ENCODE peak calls at places on chromosomes 12 and 14, in four cellular contexts. Z, V, N and H are unnamed samples.

GRCh38 chr14:99595034-99595433 is 9.0 kb downstream of the CCDC85C start:
- DNase-seq in Z (no peak), V (no peak), N (no peak), H (no peak)

GRCh38 chr12:110543252-110543959 is 39.7 kb downstream of the PPTC7 start:
- DNase-seq in Z (peak; percentile 80), V (no peak), N (peak; percentile 88), H (peak; percentile 76)

GRCh38 chr12:58346032-58346632 is 404.8 kb downstream of the ATP23 start:
- DNase-seq in Z (peak; percentile 62), V (peak; percentile 49), N (peak; percentile 58), H (no peak)

GRCh38 chr12:388547-389137 is 478 bp downstream of the KDM5A start:
- DNase-seq in Z (peak; percentile 30), V (peak; percentile 45), N (peak; percentile 64), H (no peak)

GRCh38 chr14:100035700-100036099 is 29.5 kb upstream of the EVL start:
- DNase-seq in Z (no peak), V (no peak), N (no peak), H (no peak)

GRCh38 chr12:104485651-104486341 is 29.0 kb downstream of the CHST11 start:
- DNase-seq in Z (no peak), V (peak; percentile 33), N (no peak), H (no peak)

GRCh38 chr12:78865297-78865955 is 852 bp downstream of the SYT1 start:
- DNase-seq in Z (no peak), V (no peak), N (no peak), H (no peak)

GRCh38 chr12:79056775-79057174 is 192.2 kb downstream of the SYT1 start:
- DNase-seq in Z (peak; percentile 37), V (no peak), N (peak; percentile 8), H (no peak)

GRCh38 chr12:131941116-131941986 is 8.4 kb upstream of the EP400 start:
- DNase-seq in Z (no peak), V (no peak), N (no peak), H (no peak)

GRCh38 chr12:97941686-97942354 is 479.2 kb downstream of the RMST start:
- DNase-seq in Z (no peak), V (no peak), N (no peak), H (no peak)

GRCh38 chr14:88479574-88479987 is 75.2 kb downstream of the PTPN21 start:
- DNase-seq in Z (no peak), V (no peak), N (no peak), H (no peak)

GRCh38 chr12:121524196-121524930 is 56.5 kb downstream of the KDM2B start:
- DNase-seq in Z (no peak), V (no peak), N (no peak), H (no peak)

GRCh38 chr12:89556976-89557375 is 31.1 kb upstream of the POC1B start:
- DNase-seq in Z (peak; percentile 23), V (no peak), N (peak; percentile 35), H (no peak)

GRCh38 chr12:89547116-89547515 is 21.3 kb upstream of the POC1B start:
- DNase-seq in Z (no peak), V (no peak), N (no peak), H (no peak)

GRCh38 chr12:89552376-89552775 is 26.5 kb upstream of the POC1B start:
- DNase-seq in Z (peak; percentile 45), V (no peak), N (peak; percentile 21), H (no peak)

GRCh38 chr12:89551747-89552146 is 25.9 kb upstream of the POC1B start:
- DNase-seq in Z (no peak), V (no peak), N (no peak), H (no peak)
- H3K9me1 ChIP-seq in Z (no peaks in the 10 kb centered on the region), V (no peaks in the 10 kb centered on the region), N (no peaks in the 10 kb centered on the region), H (no peaks in the 10 kb centered on the region)

GRCh38 chr12:6816598-6816997 is 5.0 kb upstream of the GPR162 start:
- DNase-seq in Z (no peak), V (no peak), N (no peak), H (no peak)
- H3K9me1 ChIP-seq in Z (peaks cover 4% of the 10 kb centered on the region), V (no peaks in the 10 kb centered on the region), N (no peaks in the 10 kb centered on the region), H (no peaks in the 10 kb centered on the region)

DNA sequence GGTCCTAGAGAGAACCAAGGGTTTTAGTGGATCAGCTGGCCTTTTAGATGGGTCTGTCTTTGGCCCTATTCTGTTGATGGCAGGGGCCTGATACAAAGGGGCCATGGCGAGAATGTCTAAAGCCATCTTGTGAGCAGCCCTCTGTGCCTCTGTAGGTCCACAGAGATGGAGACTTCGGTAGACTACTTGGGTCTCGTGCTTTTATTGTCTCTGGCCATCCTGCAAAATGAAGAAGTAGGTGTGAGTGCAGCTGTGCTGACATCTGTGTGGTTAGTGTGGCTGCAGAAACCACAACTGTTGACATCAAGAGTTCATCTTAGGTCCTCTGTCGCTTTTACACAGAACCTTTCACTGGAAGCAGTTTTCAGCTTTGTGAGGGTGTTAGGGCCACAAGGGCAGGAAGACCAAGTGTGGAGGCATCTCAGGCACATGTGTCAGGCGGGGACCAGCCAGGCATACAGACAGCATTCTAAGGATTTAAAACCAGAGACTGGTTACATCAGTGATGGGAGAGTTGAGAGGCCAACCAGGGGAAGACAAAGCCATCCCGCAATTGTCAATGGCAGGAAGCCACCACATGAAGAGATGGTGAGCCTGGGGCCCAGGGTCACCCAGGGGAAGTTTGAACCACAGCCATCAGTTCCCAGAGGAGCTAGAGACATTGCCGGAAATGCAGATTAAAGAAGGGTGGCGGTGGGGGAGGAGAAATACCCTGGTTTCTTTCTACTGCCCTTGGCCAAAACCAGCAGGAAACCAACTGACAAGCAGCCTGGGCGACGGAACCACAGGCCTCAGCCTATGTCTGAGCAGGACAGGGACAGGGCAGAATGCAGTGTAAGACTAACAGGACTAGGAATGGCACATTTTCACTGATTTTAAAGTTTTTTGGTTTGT is 13.0 kb upstream of the TPCN1 start:
- DNase-seq in Z (peak; percentile 79), V (no peak), N (no peak), H (no peak)
- H3K9me1 ChIP-seq in Z (peaks cover 11% of the 10 kb centered on the region), V (no peaks in the 10 kb centered on the region), N (no peaks in the 10 kb centered on the region), H (no peaks in the 10 kb centered on the region)

GRCh38 chr14:59181804-59182203 is 6.7 kb upstream of the DAAM1 start:
- DNase-seq in Z (no peak), V (no peak), N (no peak), H (no peak)
- H3K9me1 ChIP-seq in Z (no peaks in the 10 kb centered on the region), V (no peaks in the 10 kb centered on the region), N (no peaks in the 10 kb centered on the region), H (no peaks in the 10 kb centered on the region)

DNA sequence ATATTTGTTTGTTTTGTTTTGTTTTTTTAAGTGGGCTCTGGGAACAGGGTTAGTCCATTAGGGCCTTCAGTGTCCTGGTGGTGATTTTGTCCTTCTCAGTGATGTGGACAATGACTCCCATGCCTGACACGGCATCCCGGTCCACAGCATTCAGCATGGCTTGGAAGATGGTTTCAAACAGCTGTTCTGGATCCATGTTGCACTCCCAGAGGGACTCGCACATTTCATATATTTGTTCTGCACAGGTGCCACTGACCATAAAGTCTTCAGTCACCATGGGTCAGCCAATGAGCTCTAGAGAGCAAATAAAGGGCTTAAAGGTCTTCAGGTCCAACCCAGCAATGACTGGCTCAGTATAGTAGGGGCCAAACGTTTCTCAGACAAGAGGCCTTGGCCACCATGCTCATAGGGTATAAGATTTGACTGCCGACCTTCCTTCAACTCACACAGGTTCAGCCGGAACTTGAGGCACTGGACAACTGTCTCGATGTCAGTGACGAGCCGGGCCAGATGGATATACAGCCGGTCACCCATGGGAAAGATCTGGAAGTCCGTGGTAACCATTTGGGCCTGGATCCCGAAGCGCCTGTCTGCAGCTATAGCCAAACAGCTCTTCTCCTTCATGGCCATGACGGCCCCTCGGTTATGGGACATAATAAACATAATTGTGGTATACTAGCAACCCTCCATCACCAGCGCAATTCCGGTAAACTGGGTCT is 18.0 kb downstream of the OR10P1 start:
- DNase-seq in Z (no peak), V (no peak), N (no peak), H (no peak)
- H3K9me1 ChIP-seq in Z (no peaks in the 10 kb centered on the region), V (no peaks in the 10 kb centered on the region), N (no peaks in the 10 kb centered on the region), H (no peaks in the 10 kb centered on the region)

DNA sequence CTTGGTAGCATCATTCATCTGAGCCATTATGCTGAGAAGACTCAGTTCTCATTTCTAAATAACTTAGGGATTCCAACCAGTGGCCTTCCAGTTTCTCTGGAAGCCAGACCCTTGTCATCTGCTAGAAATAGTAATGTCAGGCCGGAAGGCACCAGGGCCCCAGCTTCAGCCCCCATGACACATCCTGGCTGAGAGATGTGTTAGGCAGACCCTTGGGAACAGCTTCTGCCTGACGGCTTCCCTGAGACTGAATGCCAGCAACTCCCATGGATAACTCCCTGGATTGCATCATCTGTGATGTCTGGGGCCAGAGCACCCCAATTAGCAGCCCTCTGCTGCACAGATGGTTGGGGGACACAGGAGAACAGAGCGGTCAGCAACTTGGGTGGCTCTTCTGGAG is 583.5 kb upstream of the TBX3 start:
- DNase-seq in Z (no peak), V (no peak), N (no peak), H (no peak)
- H3K9me1 ChIP-seq in Z (no peaks in the 10 kb centered on the region), V (no peaks in the 10 kb centered on the region), N (no peaks in the 10 kb centered on the region), H (no peaks in the 10 kb centered on the region)

GRCh38 chr12:56414401-56414800 is 34.8 kb downstream of the TIMELESS start:
- DNase-seq in Z (no peak), V (no peak), N (no peak), H (no peak)
- H3K9me1 ChIP-seq in Z (no peaks in the 10 kb centered on the region), V (no peaks in the 10 kb centered on the region), N (no peaks in the 10 kb centered on the region), H (no peaks in the 10 kb centered on the region)

DNA sequence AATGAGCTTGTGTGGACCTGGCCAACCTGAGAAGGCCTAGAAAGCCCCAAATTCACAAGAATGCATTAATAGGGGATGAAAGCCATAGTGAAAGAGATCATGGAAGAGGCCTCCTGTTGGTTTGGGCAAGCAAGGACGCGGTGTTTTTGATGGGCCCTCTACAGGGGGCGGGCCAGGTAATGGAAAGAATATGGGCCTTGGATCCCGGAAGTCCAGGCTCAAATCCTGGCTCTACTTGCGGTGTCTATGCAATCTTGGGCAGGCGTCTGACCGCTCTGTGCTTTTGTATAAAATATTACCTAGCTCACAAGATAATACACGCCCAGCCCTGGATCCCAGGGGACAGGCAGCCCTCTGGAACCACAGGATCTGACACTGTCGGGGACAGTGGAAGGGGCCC is 41.1 kb upstream of the CLMN start:
- DNase-seq in Z (no peak), V (no peak), N (no peak), H (no peak)
- H3K9me1 ChIP-seq in Z (no peaks in the 10 kb centered on the region), V (no peaks in the 10 kb centered on the region), N (no peaks in the 10 kb centered on the region), H (no peaks in the 10 kb centered on the region)

GRCh38 chr14:91906374-91906773 is 39.0 kb upstream of the TC2N start:
- DNase-seq in Z (no peak), V (no peak), N (no peak), H (no peak)

GRCh38 chr14:91911474-91912032 is 35.9 kb downstream of the FBLN5 start:
- DNase-seq in Z (peak; percentile 33), V (peak; percentile 10), N (peak; percentile 49), H (no peak)

GRCh38 chr14:91910201-91910600 is 37.3 kb downstream of the FBLN5 start:
- DNase-seq in Z (no peak), V (no peak), N (no peak), H (no peak)

GRCh38 chr14:91912035-91912434 is 35.5 kb downstream of the FBLN5 start:
- DNase-seq in Z (no peak), V (no peak), N (no peak), H (no peak)
- H3K9me1 ChIP-seq in Z (peaks cover 3% of the 10 kb centered on the region), V (no peaks in the 10 kb centered on the region), N (no peaks in the 10 kb centered on the region), H (no peaks in the 10 kb centered on the region)